ENCODE peak calls at places on chromosomes 2 and 18, in seven cellular contexts. One of them, this sample, is unnamed.

GRCh38 chr2:21770787-21771186 is 647.0 kb downstream of the TDRD15 start:
- DNase-seq in stimulated activated naive CD8-positive, alpha-beta T cell treated with anti-CD3 and anti-CD28 coated beads, Interleukin-15, amount 100 ng/mL, for 72 hours: no peak
- DNase-seq in HFF-Myc: no peak
- DNase-seq in brain microvascular endothelial cell: no peak
- DNase-seq in Caco-2: no peak
- DNase-seq in MCF 10A: no peak
- DNase-seq in NB4: no peak
- DNase-seq in this sample: no peak

GRCh38 chr2:129699781-129700573 is 279.5 kb upstream of the RAB6C start:
- DNase-seq in stimulated activated naive CD8-positive, alpha-beta T cell treated with anti-CD3 and anti-CD28 coated beads, Interleukin-15, amount 100 ng/mL, for 72 hours: no peak
- DNase-seq in HFF-Myc: no peak
- DNase-seq in brain microvascular endothelial cell: no peak
- DNase-seq in Caco-2: no peak
- DNase-seq in MCF 10A: peak; percentile 51
- DNase-seq in NB4: no peak
- DNase-seq in this sample: no peak

GRCh38 chr2:60336442-60337141 is 216.9 kb downstream of the BCL11A start:
- DNase-seq in stimulated activated naive CD8-positive, alpha-beta T cell treated with anti-CD3 and anti-CD28 coated beads, Interleukin-15, amount 100 ng/mL, for 72 hours: no peak
- DNase-seq in HFF-Myc: no peak
- DNase-seq in brain microvascular endothelial cell: no peak
- DNase-seq in Caco-2: no peak
- DNase-seq in MCF 10A: no peak
- DNase-seq in NB4: peak; percentile 29
- DNase-seq in this sample: no peak

GRCh38 chr2:7634370-7634769 is 717.2 kb downstream of the RNF144A start:
- DNase-seq in stimulated activated naive CD8-positive, alpha-beta T cell treated with anti-CD3 and anti-CD28 coated beads, Interleukin-15, amount 100 ng/mL, for 72 hours: no peak
- DNase-seq in HFF-Myc: no peak
- DNase-seq in brain microvascular endothelial cell: no peak
- DNase-seq in Caco-2: no peak
- DNase-seq in MCF 10A: no peak
- DNase-seq in NB4: no peak
- DNase-seq in this sample: no peak

GRCh38 chr18:21484851-21485636 is 115.5 kb downstream of the ESCO1 start:
- DNase-seq in stimulated activated naive CD8-positive, alpha-beta T cell treated with anti-CD3 and anti-CD28 coated beads, Interleukin-15, amount 100 ng/mL, for 72 hours: no peak
- DNase-seq in HFF-Myc: no peak
- DNase-seq in brain microvascular endothelial cell: peak; percentile 3
- DNase-seq in Caco-2: no peak
- DNase-seq in MCF 10A: peak; percentile 11
- DNase-seq in NB4: peak; percentile 8
- DNase-seq in this sample: no peak

GRCh38 chr18:13527256-13527655 is 199.1 kb downstream of the FAM210A start:
- DNase-seq in stimulated activated naive CD8-positive, alpha-beta T cell treated with anti-CD3 and anti-CD28 coated beads, Interleukin-15, amount 100 ng/mL, for 72 hours: no peak
- DNase-seq in HFF-Myc: no peak
- DNase-seq in brain microvascular endothelial cell: no peak
- DNase-seq in Caco-2: no peak
- DNase-seq in MCF 10A: no peak
- DNase-seq in NB4: no peak
- DNase-seq in this sample: no peak

GRCh38 chr2:36489296-36489695 is 108.7 kb downstream of the FEZ2 start:
- DNase-seq in stimulated activated naive CD8-positive, alpha-beta T cell treated with anti-CD3 and anti-CD28 coated beads, Interleukin-15, amount 100 ng/mL, for 72 hours: no peak
- DNase-seq in HFF-Myc: peak; percentile 46
- DNase-seq in brain microvascular endothelial cell: peak; percentile 74
- DNase-seq in Caco-2: peak; percentile 70
- DNase-seq in MCF 10A: peak; percentile 55
- DNase-seq in NB4: no peak
- DNase-seq in this sample: no peak

GRCh38 chr2:53913721-53914120 is 54.0 kb upstream of the GPR75 start:
- DNase-seq in stimulated activated naive CD8-positive, alpha-beta T cell treated with anti-CD3 and anti-CD28 coated beads, Interleukin-15, amount 100 ng/mL, for 72 hours: peak; percentile 19
- DNase-seq in HFF-Myc: no peak
- DNase-seq in brain microvascular endothelial cell: peak; percentile 29
- DNase-seq in Caco-2: no peak
- DNase-seq in MCF 10A: peak; percentile 33
- DNase-seq in NB4: peak; percentile 76
- DNase-seq in this sample: no peak

GRCh38 chr2:1282552-1282951 is 130.7 kb upstream of the TPO start:
- DNase-seq in stimulated activated naive CD8-positive, alpha-beta T cell treated with anti-CD3 and anti-CD28 coated beads, Interleukin-15, amount 100 ng/mL, for 72 hours: no peak
- DNase-seq in HFF-Myc: no peak
- DNase-seq in brain microvascular endothelial cell: peak; percentile 11
- DNase-seq in Caco-2: no peak
- DNase-seq in MCF 10A: no peak
- DNase-seq in NB4: peak; percentile 14
- DNase-seq in this sample: no peak